ENCODE peak calls at places on chromosomes 13 and 19, in six cellular contexts. L, Y, N, G, Q and D are unnamed samples.

GRCh38 chr13:102484329-102484728 is 82.5 kb upstream of the FGF14 start:
- DNase-seq in L (no peak), G (no peak), Q (no peak), N (no peak), Y (no peak), D (no peak)

GRCh38 chr19:4227771-4228170 is 1.6 kb upstream of the EBI3 start:
- DNase-seq in Q (no peak), G (no peak), N (no peak), Y (no peak), L (no peak), D (no peak)

GRCh38 chr19:49216076-49216475 is 58.5 kb downstream of the TRPM4 start:
- DNase-seq in Q (no peak), L (no peak), G (no peak), Y (no peak), N (no peak), D (peak)

GRCh38 chr19:2244122-2244411 is 5.1 kb upstream of the AMH start:
- DNase-seq in Q (no peak), N (no peak), L (no peak), Y (no peak), G (no peak), D (no peak)

GRCh38 chr19:4334929-4335833 is 3.4 kb downstream of the STAP2 start:
- DNase-seq in N (no peak), L (no peak), G (no peak), Y (no peak), Q (no peak), D (no peak)

GRCh38 chr13:79992111-79992510 is 348.8 kb downstream of the SPRY2 start:
- DNase-seq in N (no peak), L (no peak), Q (no peak), G (no peak), Y (no peak), D (no peak)

GRCh38 chr19:2756921-2757881 is 17.4 kb upstream of the SLC39A3 start:
- DNase-seq in N (no peak), Q (no peak), G (no peak), Y (no peak), L (no peak), D (no peak)

GRCh38 chr19:14767466-14767971 is 10.8 kb downstream of the ADGRE2 start:
- DNase-seq in L (no peak), N (no peak), G (peak), Q (no peak), Y (peak), D (no peak)

GRCh38 chr19:48735031-48735615 is 5.3 kb downstream of the RASIP1 start:
- DNase-seq in N (no peak), Y (no peak), Q (peak), L (no peak), G (peak), D (peak)

GRCh38 chr19:4477034-4477801 is 5.1 kb downstream of the HDGFL2 start:
- DNase-seq in L (no peak), Q (no peak), Y (no peak), N (no peak), G (no peak), D (no peak)

GRCh38 chr13:30334663-30335386 is 27.5 kb upstream of the KATNAL1 start:
- DNase-seq in L (peak), Y (no peak), N (peak), G (no peak), Q (no peak), D (no peak)

GRCh38 chr13:83622422-83622784 is 259.9 kb downstream of the SLITRK1 start:
- DNase-seq in N (no peak), L (no peak), Y (no peak), Q (no peak), G (no peak), D (no peak)

GRCh38 chr19:7676376-7676775 is 514 bp upstream of the MCEMP1 start:
- DNase-seq in N (no peak), Y (no peak), Q (peak), G (peak), L (no peak), D (no peak)

GRCh38 chr19:383922-384800 is 24.8 kb downstream of the C2CD4C start:
- DNase-seq in Q (peak), N (no peak), G (peak), L (no peak), Y (peak), D (no peak)

GRCh38 chr13:44212633-44213387 is 160.8 kb upstream of the SERP2 start:
- DNase-seq in L (no peak), Q (no peak), G (no peak), Y (no peak), N (no peak), D (peak)

GRCh38 chr13:106517151-106517847 is 18.2 kb downstream of the EFNB2 start:
- DNase-seq in G (no peak), Q (no peak), L (no peak), Y (no peak), N (no peak), D (no peak)

GRCh38 chr13:106515635-106516254 is 19.7 kb downstream of the EFNB2 start:
- DNase-seq in Y (no peak), L (no peak), N (no peak), Q (no peak), G (no peak), D (no peak)

GRCh38 chr13:106513025-106513424 is 22.4 kb downstream of the EFNB2 start:
- DNase-seq in L (no peak), N (no peak), Q (no peak), G (no peak), Y (no peak), D (no peak)

GRCh38 chr13:106514928-106515634 is 20.4 kb downstream of the EFNB2 start:
- DNase-seq in L (no peak), Y (no peak), G (no peak), Q (no peak), N (no peak), D (no peak)

GRCh38 chr13:106513608-106514007 is 21.9 kb downstream of the EFNB2 start:
- DNase-seq in G (no peak), N (no peak), Q (no peak), Y (no peak), L (no peak), D (no peak)
- H3K27ac ChIP-seq in G (no peak), N (no peak), Q (peak), Y (no peak), L (no peak), D (peak)

DNA sequence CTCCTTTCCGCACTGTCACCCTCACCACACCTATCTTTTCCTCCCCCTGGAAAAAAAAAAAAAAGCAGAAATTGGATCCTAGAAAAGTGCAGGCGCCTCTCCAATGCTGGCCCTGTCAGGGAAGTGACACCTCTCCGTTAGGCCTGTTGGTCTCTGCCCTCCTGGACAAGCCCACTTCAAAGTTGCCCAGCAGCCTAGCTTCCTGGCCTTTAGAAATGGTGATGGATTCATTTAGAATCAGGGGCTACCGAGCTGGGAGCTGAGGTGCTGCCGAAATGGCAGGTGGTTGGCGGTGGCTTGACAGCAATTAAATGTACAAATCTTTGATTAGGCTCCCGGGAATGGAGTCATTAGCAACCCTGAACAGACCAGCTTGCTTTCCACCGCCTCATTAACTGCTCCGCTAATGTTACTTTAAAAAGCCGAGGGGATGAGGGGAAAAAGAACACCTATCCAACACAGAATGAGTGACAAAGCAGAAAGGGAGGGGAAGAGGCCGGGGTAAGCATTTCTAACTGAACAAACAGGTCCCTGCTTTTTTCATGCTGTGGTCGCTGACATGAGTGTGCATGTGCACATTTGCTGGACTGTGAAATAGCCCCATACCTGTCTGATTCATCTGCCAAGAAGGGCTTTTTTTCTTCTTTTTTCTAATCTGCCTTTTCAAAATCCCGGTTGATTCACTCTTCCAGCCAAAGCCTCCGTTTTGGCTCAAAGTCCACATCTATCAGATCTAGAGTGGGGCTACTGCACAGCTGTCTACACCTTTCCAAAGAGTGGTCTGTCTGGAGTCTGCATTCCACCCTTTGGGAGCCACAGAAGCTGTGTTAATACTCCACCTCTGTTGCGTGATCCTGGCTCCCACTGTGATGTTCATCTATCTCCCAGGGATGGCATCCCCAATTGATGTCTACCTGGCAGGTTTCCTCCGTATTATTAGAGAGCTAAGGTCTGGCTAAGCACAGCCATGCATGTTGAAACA is 431.9 kb downstream of the COG6 start:
- DNase-seq in L (no peak), Q (no peak), G (no peak), Y (no peak), N (no peak), D (no peak)
- H3K4me3 ChIP-seq in L (no peak), Q (no peak), G (no peak), Y (no peak), N (no peak), D (no peak)

GRCh38 chr19:34677386-34678084 is at the start of gene ZNF302:
- DNase-seq in Q (peak), L (peak), G (peak), N (peak), Y (peak), D (peak)
- H3K27ac ChIP-seq in Q (peak), L (peak), G (peak), N (peak), Y (peak), D (peak)

DNA sequence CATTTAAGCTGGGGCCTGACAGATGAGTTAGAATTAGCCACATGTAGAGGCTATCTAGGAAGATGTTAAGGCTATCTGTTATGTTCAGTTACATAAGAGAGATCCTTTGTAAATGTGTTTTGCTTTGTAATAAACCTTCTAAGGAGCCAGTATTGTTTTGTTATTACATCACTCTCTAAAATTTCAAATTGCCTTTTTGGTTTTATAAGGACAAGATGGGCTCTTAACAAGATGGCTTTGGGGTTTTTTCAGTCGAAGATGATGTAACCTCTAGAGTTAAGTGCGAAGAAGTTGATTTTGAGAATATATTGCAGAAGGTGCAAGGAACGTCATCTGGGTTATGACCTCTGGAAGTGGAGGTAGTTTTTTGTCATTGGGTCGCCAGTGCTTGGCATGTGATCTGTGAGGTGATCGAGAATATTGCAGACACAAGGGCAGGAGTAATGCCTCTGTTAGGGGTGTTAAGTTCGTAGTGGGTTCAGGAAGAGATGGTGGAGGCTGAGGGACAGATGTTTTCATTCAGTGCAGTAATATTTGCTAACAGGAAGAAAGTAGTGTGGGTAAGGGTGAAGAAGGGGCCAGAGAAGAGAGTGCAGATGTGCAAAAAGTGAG is 12.7 kb downstream of the LSM14A start:
- DNase-seq in N (no peak), L (no peak), Q (no peak), Y (no peak), G (no peak), D (no peak)
- H3K4me3 ChIP-seq in N (no peak), L (no peak), Q (no peak), Y (no peak), G (no peak), D (no peak)

DNA sequence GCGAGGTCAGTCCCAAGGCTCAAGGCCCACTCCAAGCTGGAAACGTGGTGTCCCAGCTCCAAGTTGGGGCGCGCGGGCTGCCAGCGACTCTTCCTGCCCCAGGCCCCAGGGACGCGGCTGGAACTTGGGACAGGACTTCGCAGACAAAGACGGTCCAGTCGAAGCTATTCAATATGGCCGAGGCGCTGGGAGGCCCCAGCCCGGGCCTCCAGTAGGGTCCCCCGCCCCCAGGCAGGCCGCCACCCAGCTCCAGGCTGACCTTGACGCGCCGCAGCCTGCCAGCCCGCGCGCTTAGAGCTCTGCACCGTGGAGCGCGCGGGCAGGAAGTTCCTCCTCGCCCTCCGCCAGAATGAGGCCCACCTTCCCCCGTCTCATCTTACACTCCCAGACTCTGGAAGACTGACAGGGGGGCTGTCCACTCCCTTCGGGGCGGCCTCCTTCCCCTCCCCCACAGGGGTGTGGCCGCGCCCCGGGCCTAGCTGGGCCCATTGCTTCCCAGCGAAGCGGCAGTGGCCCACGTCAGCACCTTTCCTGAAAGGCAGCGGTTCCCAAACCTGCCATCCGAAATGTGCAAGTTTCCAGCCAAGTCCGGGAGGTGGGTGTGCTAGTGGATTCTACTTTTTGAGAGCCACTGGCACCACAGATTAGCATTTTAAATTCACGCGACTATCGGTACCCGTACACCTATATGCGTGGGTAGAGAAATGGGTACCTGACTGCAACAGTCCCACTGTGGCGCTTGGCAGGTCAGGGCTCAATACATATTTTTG is at the start of gene CCDC8:
- DNase-seq in Q (peak), Y (no peak), N (no peak), L (no peak), G (peak), D (peak)
- H3K27ac ChIP-seq in Q (peak), Y (peak), N (no peak), L (no peak), G (peak), D (no peak)

GRCh38 chr13:41058229-41059070 is 2.9 kb upstream of the WBP4 start:
- DNase-seq in N (no peak), Y (no peak), G (no peak), Q (no peak), L (no peak), D (no peak)
- H3K4me3 ChIP-seq in N (no peak), Y (peak), G (peak), Q (peak), L (no peak), D (peak)

GRCh38 chr13:74288361-74288911 is 154.2 kb upstream of the KLF12 start:
- DNase-seq in N (peak), Y (peak), Q (peak), G (no peak), L (no peak), D (no peak)

GRCh38 chr13:74289130-74289529 is 154.9 kb upstream of the KLF12 start:
- DNase-seq in L (no peak), G (no peak), Y (no peak), N (no peak), Q (no peak), D (no peak)

GRCh38 chr13:74290324-74290773 is 156.1 kb upstream of the KLF12 start:
- DNase-seq in Q (peak), G (no peak), L (peak), N (peak), Y (no peak), D (peak)

GRCh38 chr13:74289861-74290260 is 155.7 kb upstream of the KLF12 start:
- DNase-seq in G (no peak), Y (no peak), Q (no peak), L (no peak), N (no peak), D (no peak)

GRCh38 chr13:74287672-74288169 is 153.5 kb upstream of the KLF12 start:
- DNase-seq in Q (peak), L (no peak), N (peak), G (peak), Y (peak), D (peak)
- H3K27ac ChIP-seq in Q (no peak), L (no peak), N (peak), G (no peak), Y (peak), D (no peak)

GRCh38 chr13:48491423-48492122 is 41.3 kb downstream of the RCBTB2 start:
- DNase-seq in Y (no peak), L (no peak), Q (no peak), G (no peak), N (no peak), D (no peak)
- H3K4me3 ChIP-seq in Y (no peak), L (no peak), Q (peak), G (peak), N (peak), D (no peak)

GRCh38 chr19:40742477-40742876 is 7.8 kb downstream of the ACTMAP start:
- DNase-seq in L (no peak), G (no peak), Q (no peak), Y (no peak), N (no peak), D (no peak)

GRCh38 chr19:40741527-40742390 is 8.5 kb downstream of the ACTMAP start:
- DNase-seq in Q (no peak), L (no peak), G (no peak), N (no peak), Y (no peak), D (no peak)

GRCh38 chr19:40739030-40739839 is 11.0 kb downstream of the ACTMAP start:
- DNase-seq in G (no peak), L (no peak), Y (no peak), Q (no peak), N (no peak), D (no peak)

GRCh38 chr19:40739871-40740703 is 10.2 kb downstream of the ACTMAP start:
- DNase-seq in Q (no peak), G (no peak), Y (no peak), N (no peak), L (no peak), D (no peak)

GRCh38 chr19:40740747-40741146 is 9.5 kb downstream of the ACTMAP start:
- DNase-seq in L (no peak), N (no peak), Q (no peak), Y (no peak), G (no peak), D (no peak)
- H3K27ac ChIP-seq in L (no peak), N (no peak), Q (peak), Y (peak), G (peak), D (no peak)